ENCODE peak calls at places on chromosome 19, in eight cellular contexts. One of them, this sample, is unnamed. For H3K4me1, the result is how much of the 10 kb centered on the place peaks cover.

GRCh38 chr19:15283141-15283885 is 49.0 kb downstream of the BRD4 start:
- DNase-seq in cardiac muscle cell: peak
- DNase-seq in ascending aorta: peak
- DNase-seq in CD4-positive, alpha-beta memory T cell: no peak
- DNase-seq in spleen: peak
- DNase-seq in GM23338: no peak
- DNase-seq in transverse colon: no peak
- DNase-seq in uterus: no peak
- DNase-seq in this sample: peak

GRCh38 chr19:5261151-5261890 is 79.3 kb downstream of the PTPRS start:
- DNase-seq in ascending aorta: no peak
- DNase-seq in uterus: no peak
- DNase-seq in spleen: no peak
- DNase-seq in transverse colon: no peak
- DNase-seq in cardiac muscle cell: no peak
- DNase-seq in GM23338: no peak
- DNase-seq in CD4-positive, alpha-beta memory T cell: no peak
- DNase-seq in this sample: no peak

GRCh38 chr19:4575978-4576933 is 16.8 kb upstream of the SEMA6B start:
- DNase-seq in CD4-positive, alpha-beta memory T cell: peak
- DNase-seq in GM23338: peak
- DNase-seq in ascending aorta: no peak
- DNase-seq in uterus: peak
- DNase-seq in transverse colon: peak
- DNase-seq in spleen: peak
- DNase-seq in cardiac muscle cell: peak
- DNase-seq in this sample: no peak

GRCh38 chr19:41844601-41845000 is at the start of gene LYPD4:
- DNase-seq in spleen: no peak
- DNase-seq in cardiac muscle cell: no peak
- DNase-seq in transverse colon: no peak
- DNase-seq in GM23338: peak
- DNase-seq in uterus: no peak
- DNase-seq in ascending aorta: no peak
- DNase-seq in CD4-positive, alpha-beta memory T cell: no peak
- DNase-seq in this sample: no peak

GRCh38 chr19:40433391-40434216 is 7.8 kb upstream of the SERTAD1 start:
- DNase-seq in uterus: peak
- DNase-seq in transverse colon: peak
- DNase-seq in ascending aorta: peak
- DNase-seq in GM23338: peak
- DNase-seq in cardiac muscle cell: peak
- DNase-seq in CD4-positive, alpha-beta memory T cell: peak
- DNase-seq in spleen: peak
- DNase-seq in this sample: peak

GRCh38 chr19:41341669-41342490 is 11.8 kb downstream of the TGFB1 start:
- DNase-seq in ascending aorta: no peak
- DNase-seq in spleen: peak
- DNase-seq in transverse colon: peak
- DNase-seq in CD4-positive, alpha-beta memory T cell: no peak
- DNase-seq in GM23338: peak
- DNase-seq in uterus: no peak
- DNase-seq in cardiac muscle cell: no peak
- DNase-seq in this sample: no peak

GRCh38 chr19:51448745-51449093 is 9.5 kb downstream of the SIGLEC8 start:
- DNase-seq in spleen: no peak
- DNase-seq in ascending aorta: no peak
- DNase-seq in uterus: no peak
- DNase-seq in GM23338: no peak
- DNase-seq in CD4-positive, alpha-beta memory T cell: no peak
- DNase-seq in transverse colon: no peak
- DNase-seq in cardiac muscle cell: no peak
- DNase-seq in this sample: no peak

GRCh38 chr19:29531458-29532025 is 5.7 kb downstream of the VSTM2B start:
- DNase-seq in CD4-positive, alpha-beta memory T cell: no peak
- DNase-seq in transverse colon: no peak
- DNase-seq in cardiac muscle cell: no peak
- DNase-seq in uterus: no peak
- DNase-seq in GM23338: no peak
- DNase-seq in spleen: peak
- DNase-seq in ascending aorta: no peak
- DNase-seq in this sample: no peak

GRCh38 chr19:35253316-35254286 is 4.8 kb downstream of the LSR start:
- DNase-seq in CD4-positive, alpha-beta memory T cell: no peak
- DNase-seq in ascending aorta: no peak
- DNase-seq in transverse colon: no peak
- DNase-seq in spleen: peak
- DNase-seq in GM23338: peak
- DNase-seq in cardiac muscle cell: no peak
- DNase-seq in uterus: no peak
- DNase-seq in this sample: peak

GRCh38 chr19:4911786-4912672 is 2.7 kb downstream of the UHRF1 start:
- DNase-seq in transverse colon: peak
- DNase-seq in CD4-positive, alpha-beta memory T cell: peak
- DNase-seq in GM23338: peak
- DNase-seq in ascending aorta: peak
- DNase-seq in uterus: peak
- DNase-seq in cardiac muscle cell: peak
- DNase-seq in spleen: peak
- DNase-seq in this sample: peak

GRCh38 chr19:32606289-32606688 is 25.3 kb downstream of the PDCD5 start:
- DNase-seq in CD4-positive, alpha-beta memory T cell: no peak
- DNase-seq in GM23338: no peak
- DNase-seq in spleen: no peak
- DNase-seq in uterus: no peak
- DNase-seq in ascending aorta: no peak
- DNase-seq in cardiac muscle cell: no peak
- DNase-seq in transverse colon: no peak
- DNase-seq in this sample: no peak

GRCh38 chr19:5893907-5894703 is 9.5 kb downstream of the NDUFA11 start:
- DNase-seq in GM23338: no peak
- DNase-seq in spleen: peak
- DNase-seq in transverse colon: no peak
- DNase-seq in cardiac muscle cell: peak
- DNase-seq in uterus: no peak
- DNase-seq in ascending aorta: no peak
- DNase-seq in CD4-positive, alpha-beta memory T cell: no peak
- DNase-seq in this sample: peak

GRCh38 chr19:47798904-47799266 is 5.5 kb downstream of the TPRX1 start:
- DNase-seq in ascending aorta: no peak
- DNase-seq in GM23338: no peak
- DNase-seq in spleen: no peak
- DNase-seq in uterus: no peak
- DNase-seq in transverse colon: no peak
- DNase-seq in cardiac muscle cell: no peak
- DNase-seq in CD4-positive, alpha-beta memory T cell: no peak
- DNase-seq in this sample: no peak

GRCh38 chr19:49233163-49233562 is 75.6 kb downstream of the TRPM4 start:
- DNase-seq in ascending aorta: no peak
- DNase-seq in cardiac muscle cell: no peak
- DNase-seq in transverse colon: no peak
- DNase-seq in uterus: no peak
- DNase-seq in spleen: no peak
- DNase-seq in GM23338: no peak
- DNase-seq in CD4-positive, alpha-beta memory T cell: no peak
- DNase-seq in this sample: no peak

GRCh38 chr19:35038623-35039512 is 2.7 kb upstream of the HPN start:
- DNase-seq in spleen: no peak
- DNase-seq in transverse colon: no peak
- DNase-seq in ascending aorta: no peak
- DNase-seq in cardiac muscle cell: no peak
- DNase-seq in CD4-positive, alpha-beta memory T cell: no peak
- DNase-seq in GM23338: no peak
- DNase-seq in uterus: no peak
- DNase-seq in this sample: no peak

GRCh38 chr19:44685877-44686276 is 13.1 kb upstream of the CEACAM16 start:
- DNase-seq in CD4-positive, alpha-beta memory T cell: no peak
- DNase-seq in cardiac muscle cell: no peak
- DNase-seq in uterus: no peak
- DNase-seq in ascending aorta: no peak
- DNase-seq in transverse colon: no peak
- DNase-seq in spleen: no peak
- DNase-seq in GM23338: no peak
- DNase-seq in this sample: no peak

GRCh38 chr19:14354445-14354844 is 26.8 kb upstream of the ADGRE5 start:
- DNase-seq in GM23338: no peak
- DNase-seq in cardiac muscle cell: no peak
- DNase-seq in ascending aorta: no peak
- DNase-seq in uterus: no peak
- DNase-seq in transverse colon: no peak
- DNase-seq in CD4-positive, alpha-beta memory T cell: no peak
- DNase-seq in spleen: no peak
- DNase-seq in this sample: no peak

GRCh38 chr19:7115721-7116120 is 46.2 kb downstream of the ZNF557 start:
- DNase-seq in spleen: no peak
- DNase-seq in transverse colon: no peak
- DNase-seq in ascending aorta: no peak
- DNase-seq in GM23338: no peak
- DNase-seq in CD4-positive, alpha-beta memory T cell: no peak
- DNase-seq in cardiac muscle cell: no peak
- DNase-seq in uterus: no peak
- DNase-seq in this sample: no peak

GRCh38 chr19:19185853-19186728 is 5.9 kb downstream of the BORCS8 start:
- DNase-seq in GM23338: peak
- DNase-seq in cardiac muscle cell: peak
- DNase-seq in ascending aorta: no peak
- DNase-seq in CD4-positive, alpha-beta memory T cell: peak
- DNase-seq in transverse colon: peak
- DNase-seq in uterus: no peak
- DNase-seq in spleen: no peak
- DNase-seq in this sample: no peak

GRCh38 chr19:16366056-16366432 is 41.4 kb downstream of the KLF2 start:
- DNase-seq in transverse colon: no peak
- DNase-seq in ascending aorta: no peak
- DNase-seq in spleen: peak
- DNase-seq in GM23338: no peak
- DNase-seq in CD4-positive, alpha-beta memory T cell: no peak
- DNase-seq in cardiac muscle cell: no peak
- DNase-seq in uterus: no peak
- DNase-seq in this sample: no peak
- H3K27ac ChIP-seq in transverse colon: no peak
- H3K27ac ChIP-seq in ascending aorta: no peak
- H3K27ac ChIP-seq in spleen: peak
- H3K27ac ChIP-seq in GM23338: no peak
- H3K27ac ChIP-seq in CD4-positive, alpha-beta memory T cell: peak
- H3K27ac ChIP-seq in cardiac muscle cell: peak
- H3K27ac ChIP-seq in uterus: peak
- H3K27ac ChIP-seq in this sample: no peak

DNA sequence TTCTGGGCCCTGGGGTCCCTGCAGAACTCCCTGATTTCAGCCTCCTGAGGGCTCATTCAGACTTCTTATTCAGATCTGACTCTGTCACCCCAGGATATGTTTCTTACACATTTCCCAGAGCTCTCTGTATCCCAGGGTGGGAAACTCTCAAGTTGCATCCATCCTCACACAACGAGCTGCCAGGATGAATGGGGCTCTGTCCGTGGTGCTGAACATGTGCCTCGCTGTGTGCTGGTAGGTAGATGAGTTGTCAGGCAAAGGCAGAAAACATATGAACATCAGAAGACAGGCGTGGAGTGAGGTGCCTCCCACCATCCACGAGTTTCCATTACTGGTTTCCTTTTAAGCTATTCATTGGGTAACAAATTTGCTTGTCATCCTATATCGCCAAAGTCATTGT is 11.4 kb upstream of the IGFL1 start:
- DNase-seq in spleen: no peak
- DNase-seq in CD4-positive, alpha-beta memory T cell: no peak
- DNase-seq in transverse colon: no peak
- DNase-seq in ascending aorta: no peak
- DNase-seq in GM23338: peak
- DNase-seq in uterus: no peak
- DNase-seq in cardiac muscle cell: peak
- DNase-seq in this sample: no peak
- H3K4me1 ChIP-seq in spleen: under half
- H3K4me1 ChIP-seq in CD4-positive, alpha-beta memory T cell: under half
- H3K4me1 ChIP-seq in transverse colon: under half
- H3K4me1 ChIP-seq in ascending aorta: under half
- H3K4me1 ChIP-seq in GM23338: under half
- H3K4me1 ChIP-seq in uterus: under half
- H3K4me1 ChIP-seq in cardiac muscle cell: under half
- H3K4me1 ChIP-seq in this sample: under half

GRCh38 chr19:13097331-13098258 is 5.1 kb downstream of the LYL1 start:
- DNase-seq in spleen: peak
- DNase-seq in transverse colon: no peak
- DNase-seq in ascending aorta: no peak
- DNase-seq in CD4-positive, alpha-beta memory T cell: peak
- DNase-seq in uterus: peak
- DNase-seq in cardiac muscle cell: no peak
- DNase-seq in GM23338: peak
- DNase-seq in this sample: no peak

GRCh38 chr19:13098291-13099072 is 4.2 kb downstream of the LYL1 start:
- DNase-seq in spleen: peak
- DNase-seq in cardiac muscle cell: no peak
- DNase-seq in GM23338: peak
- DNase-seq in uterus: peak
- DNase-seq in CD4-positive, alpha-beta memory T cell: peak
- DNase-seq in ascending aorta: no peak
- DNase-seq in transverse colon: no peak
- DNase-seq in this sample: no peak

GRCh38 chr19:13100031-13100588 is 2.5 kb downstream of the LYL1 start:
- DNase-seq in transverse colon: no peak
- DNase-seq in uterus: peak
- DNase-seq in cardiac muscle cell: no peak
- DNase-seq in CD4-positive, alpha-beta memory T cell: peak
- DNase-seq in GM23338: no peak
- DNase-seq in spleen: peak
- DNase-seq in ascending aorta: no peak
- DNase-seq in this sample: no peak

GRCh38 chr19:13100871-13101589 is 1.6 kb downstream of the LYL1 start:
- DNase-seq in ascending aorta: no peak
- DNase-seq in transverse colon: no peak
- DNase-seq in GM23338: peak
- DNase-seq in cardiac muscle cell: no peak
- DNase-seq in CD4-positive, alpha-beta memory T cell: no peak
- DNase-seq in uterus: peak
- DNase-seq in spleen: peak
- DNase-seq in this sample: no peak

GRCh38 chr19:13099073-13099999 is 3.3 kb downstream of the LYL1 start:
- DNase-seq in transverse colon: peak
- DNase-seq in GM23338: peak
- DNase-seq in cardiac muscle cell: no peak
- DNase-seq in spleen: peak
- DNase-seq in ascending aorta: no peak
- DNase-seq in CD4-positive, alpha-beta memory T cell: peak
- DNase-seq in uterus: peak
- DNase-seq in this sample: no peak
- H3K4me3 ChIP-seq in transverse colon: peak
- H3K4me3 ChIP-seq in GM23338: peak
- H3K4me3 ChIP-seq in cardiac muscle cell: no peak
- H3K4me3 ChIP-seq in spleen: peak
- H3K4me3 ChIP-seq in ascending aorta: peak
- H3K4me3 ChIP-seq in CD4-positive, alpha-beta memory T cell: peak
- H3K4me3 ChIP-seq in uterus: peak
- H3K4me3 ChIP-seq in this sample: peak

GRCh38 chr19:3065675-3066357 is 3.5 kb upstream of the TLE5 start:
- DNase-seq in ascending aorta: no peak
- DNase-seq in cardiac muscle cell: no peak
- DNase-seq in transverse colon: peak
- DNase-seq in spleen: peak
- DNase-seq in uterus: no peak
- DNase-seq in CD4-positive, alpha-beta memory T cell: no peak
- DNase-seq in GM23338: no peak
- DNase-seq in this sample: no peak
- H3K27ac ChIP-seq in ascending aorta: no peak
- H3K27ac ChIP-seq in cardiac muscle cell: no peak
- H3K27ac ChIP-seq in transverse colon: no peak
- H3K27ac ChIP-seq in spleen: peak
- H3K27ac ChIP-seq in uterus: no peak
- H3K27ac ChIP-seq in CD4-positive, alpha-beta memory T cell: no peak
- H3K27ac ChIP-seq in GM23338: no peak
- H3K27ac ChIP-seq in this sample: no peak

This sample was measured in right atrium auricular region.